ENCODE peak calls at places on chromosomes 4 and X, in four cellular contexts. L is SK-N-SH, R is HepG2, Z is GM12878. I is an unnamed sample.

GRCh38 chrX:131821945-131822622 is 201.0 kb upstream of the STK26 start:
- DNase-seq in L (peak; percentile 67), Z (peak; percentile 85), R (no peak), I (no peak)

GRCh38 chrX:18166068-18166467 is 54.6 kb downstream of the BEND2 start:
- DNase-seq in Z (no peak), R (no peak), L (no peak), I (no peak)

GRCh38 chr4:134078230-134078914 is 123.2 kb downstream of the PABPC4L start:
- DNase-seq in R (no peak), Z (no peak), L (no peak), I (no peak)

GRCh38 chrX:76555816-76556215 is 128.3 kb downstream of the MAGEE1 start:
- DNase-seq in R (peak; percentile 41), Z (no peak), L (peak; percentile 2), I (peak; percentile 70)

GRCh38 chrX:46653482-46653881 is 79.9 kb downstream of the CHST7 start:
- DNase-seq in R (peak; percentile 3), Z (no peak), L (peak; percentile 34), I (peak; percentile 7)

GRCh38 chrX:7574325-7574724 is 268.6 kb upstream of the VCX start:
- DNase-seq in Z (no peak), L (no peak), R (peak; percentile 14), I (peak; percentile 64)

GRCh38 chr4:119550857-119551532 is 77.6 kb downstream of the PDE5A start:
- DNase-seq in Z (no peak), L (no peak), R (no peak), I (no peak)

GRCh38 chr4:48913346-48913745 is 6.8 kb upstream of the OCIAD2 start:
- DNase-seq in R (no peak), Z (no peak), L (no peak), I (no peak)

GRCh38 chrX:28042826-28043564 is 61.7 kb upstream of the DCAF8L1 start:
- DNase-seq in Z (no peak), L (no peak), R (no peak), I (no peak)

GRCh38 chr4:107818301-107818910 is 6.3 kb upstream of the SGMS2 start:
- DNase-seq in Z (no peak), L (no peak), R (no peak), I (no peak)

GRCh38 chr4:102505708-102506107 is 4.5 kb downstream of the NFKB1 start:
- DNase-seq in R (no peak), L (no peak), Z (no peak), I (no peak)
- TF ChIP-seq JUND in R (no peak), L (no peak), Z (no peak), I (no peak)

GRCh38 chr4:99356992-99357391 is 4.4 kb upstream of the ADH1C start:
- DNase-seq in L (no peak), Z (no peak), R (no peak), I (no peak)

GRCh38 chr4:99362768-99363167 is 10.2 kb upstream of the ADH1C start:
- DNase-seq in L (no peak), R (no peak), Z (no peak), I (no peak)

GRCh38 chr4:99359480-99360204 is 7.1 kb upstream of the ADH1C start:
- DNase-seq in Z (no peak), L (no peak), R (no peak), I (no peak)

GRCh38 chr4:99366491-99366890 is 13.9 kb upstream of the ADH1C start:
- DNase-seq in L (no peak), Z (no peak), R (no peak), I (no peak)

DNA sequence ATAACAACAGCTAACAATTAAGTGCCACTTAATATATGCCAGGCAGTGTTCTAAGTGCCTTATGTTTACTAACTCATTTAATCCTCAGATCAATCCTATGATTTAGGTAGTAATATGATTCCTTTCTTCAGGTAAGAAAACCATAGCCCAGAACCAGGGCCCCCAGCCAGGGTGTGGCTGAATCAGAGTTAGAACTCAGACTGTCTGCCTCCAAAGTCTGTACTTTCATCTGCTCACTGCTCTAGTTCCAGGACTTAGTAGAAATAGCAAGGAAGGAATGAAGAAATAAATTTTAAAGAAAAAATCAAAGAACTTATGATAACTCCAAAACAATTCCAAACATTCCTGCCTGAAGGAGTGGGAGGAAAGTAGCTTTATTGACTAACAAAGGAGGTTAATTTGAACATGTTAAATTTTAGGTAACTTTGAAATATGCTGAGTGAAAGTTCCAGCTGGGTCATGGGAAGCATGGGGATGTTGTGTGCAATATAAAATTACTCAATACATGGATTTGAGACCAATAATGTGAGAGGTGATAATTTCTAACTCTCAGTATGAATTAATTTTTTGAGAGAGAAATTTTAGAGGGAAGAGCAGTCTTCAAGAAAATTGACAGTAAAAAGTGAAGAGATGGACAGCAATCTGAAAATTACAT is 8.8 kb upstream of the ADH1C start:
- DNase-seq in Z (no peak), L (no peak), R (no peak), I (no peak)
- TF ChIP-seq JUND in Z (no peak), L (no peak), R (no peak), I (no peak)

DNA sequence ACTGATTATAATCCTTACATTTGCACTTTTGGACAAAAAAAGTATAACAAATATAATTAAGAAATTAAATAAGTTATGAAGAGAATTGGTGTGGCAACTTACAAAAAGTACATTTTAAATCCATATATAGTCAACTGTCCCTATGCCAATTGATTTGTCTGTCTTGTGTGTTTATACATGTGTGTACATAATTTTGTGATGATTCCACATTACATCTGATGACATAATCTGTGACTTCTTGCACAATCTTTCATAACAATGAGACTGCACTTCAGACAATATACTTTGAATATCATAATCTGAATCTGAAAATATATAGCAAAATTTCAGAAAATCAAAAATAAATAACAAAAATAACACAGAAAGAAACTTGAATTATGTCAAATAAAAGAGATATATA is 953.4 kb downstream of the FAT4 start:
- DNase-seq in L (no peak), R (no peak), Z (no peak), I (no peak)
- TF ChIP-seq JUND in L (no peak), R (no peak), Z (no peak), I (no peak)

DNA sequence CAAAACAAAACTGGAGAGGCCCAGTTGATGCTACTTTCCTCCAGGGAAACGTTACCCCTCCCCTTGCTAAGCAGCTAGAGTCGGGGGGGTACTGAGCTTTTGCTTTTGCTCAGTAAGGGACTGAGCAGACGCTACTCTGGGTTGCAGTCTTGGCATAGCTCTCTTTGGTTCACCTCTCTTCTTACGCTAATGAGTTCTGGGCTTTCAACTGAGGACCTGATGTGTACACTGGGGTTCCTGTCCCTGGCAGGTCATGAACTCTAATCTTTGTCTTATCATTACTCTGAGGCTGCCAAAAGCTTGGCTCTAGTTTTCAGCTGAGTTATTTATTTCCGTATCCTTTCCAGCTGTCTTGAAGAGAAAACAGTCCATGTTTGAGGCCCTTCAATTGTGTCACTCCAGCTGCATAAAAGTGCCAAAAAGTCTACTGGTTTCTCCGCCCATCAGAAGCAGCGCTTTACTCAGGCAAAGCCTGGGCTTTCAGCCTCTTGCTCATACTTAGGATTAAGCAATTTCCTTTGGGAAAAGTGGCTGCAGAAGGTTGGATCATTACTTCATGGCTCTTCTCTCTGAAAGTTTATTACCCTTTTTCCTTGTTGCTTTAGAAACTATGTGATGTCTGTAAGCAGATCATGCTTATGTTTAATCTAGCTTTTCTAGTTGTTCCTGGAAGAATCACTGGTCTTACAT is 121.0 kb upstream of the STOX2 start:
- DNase-seq in R (no peak), L (no peak), Z (no peak), I (no peak)
- TF ChIP-seq JUND in R (no peak), L (no peak), Z (no peak), I (no peak)

GRCh38 chr4:19888587-19888986 is 363.1 kb upstream of the SLIT2 start:
- DNase-seq in Z (no peak), L (no peak), R (no peak), I (no peak)

GRCh38 chr4:19879330-19879729 is 372.4 kb upstream of the SLIT2 start:
- DNase-seq in L (no peak), R (no peak), Z (no peak), I (no peak)

GRCh38 chr4:19880205-19880604 is 371.5 kb upstream of the SLIT2 start:
- DNase-seq in Z (no peak), R (no peak), L (no peak), I (no peak)

GRCh38 chr4:19883841-19884240 is 367.9 kb upstream of the SLIT2 start:
- DNase-seq in L (no peak), Z (no peak), R (no peak), I (no peak)
- TF ChIP-seq JUND in L (no peak), Z (no peak), R (no peak), I (no peak)

DNA sequence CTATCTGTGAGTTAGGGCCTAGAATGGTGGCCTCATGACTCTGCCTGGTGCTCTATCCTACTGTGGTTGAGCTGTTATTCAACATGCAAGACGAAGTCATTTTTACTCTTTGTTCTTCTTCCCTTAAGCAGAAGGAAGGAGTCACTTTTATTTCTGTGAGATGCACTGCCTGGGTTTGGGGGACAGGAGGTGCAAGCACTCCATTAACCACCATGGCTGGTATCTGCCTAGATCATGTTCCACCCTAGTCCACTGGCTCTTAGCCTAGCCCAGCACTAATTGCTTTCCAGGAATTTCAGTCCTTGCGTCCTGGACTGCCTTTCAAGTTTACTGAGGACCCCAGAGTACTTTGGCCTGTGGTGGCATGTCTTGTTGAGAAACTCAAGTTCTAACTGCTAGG is 1182.7 kb downstream of the FSTL5 start:
- DNase-seq in L (no peak), Z (no peak), R (no peak), I (no peak)
- TF ChIP-seq JUND in L (no peak), Z (no peak), R (no peak), I (no peak)

DNA sequence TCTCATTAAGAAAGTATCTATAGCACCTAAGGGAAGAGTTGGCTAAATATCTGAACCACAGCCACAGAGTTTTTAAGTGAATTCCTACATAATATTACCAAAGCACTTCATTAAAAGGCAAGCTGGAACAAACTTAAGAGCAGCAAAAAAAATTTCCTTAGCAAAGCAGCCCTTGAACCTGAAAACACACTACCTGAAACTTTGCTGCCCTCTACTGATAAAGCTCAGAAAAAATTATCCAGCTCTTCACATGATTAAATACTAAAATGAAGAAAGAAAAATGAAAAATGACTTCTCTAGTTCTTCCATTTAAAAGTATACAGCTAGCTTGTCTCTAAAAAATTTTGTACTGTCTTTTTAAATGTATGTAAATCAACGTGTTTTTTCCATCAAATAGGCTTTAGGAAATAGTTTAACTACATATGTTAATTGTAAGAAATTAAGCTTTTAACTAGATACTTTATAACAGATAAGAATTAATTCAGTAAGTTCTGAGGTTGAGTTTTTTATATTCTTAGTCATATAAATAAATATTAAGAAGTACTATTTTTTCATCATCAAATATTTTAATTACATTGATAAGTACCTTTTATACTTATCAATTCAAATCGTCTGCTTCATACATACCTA is 156.1 kb downstream of the STPG2 start:
- DNase-seq in Z (no peak), L (peak; percentile 41), R (peak; percentile 4), I (peak; percentile 54)
- TF ChIP-seq JUND in Z (no peak), L (no peak), R (no peak), I (no peak)

I was measured in T47D.